ENCODE peak calls at places on chromosomes 12 and 14, in five cellular contexts. E is fibroblast of the aortic adventitia; H is BJ; D is mammary epithelial cell; N is CD4-positive, alpha-beta T cell. O is an unnamed sample.

GRCh38 chr12:108479364-108480070 is 35.6 kb upstream of the FICD start:
- DNase-seq in E (no peak), H (no peak), D (no peak), N (no peak), O (no peak)

GRCh38 chr14:21536395-21537087 is 10.4 kb upstream of the SALL2 start:
- DNase-seq in E (no peak), H (no peak), D (no peak), N (no peak), O (no peak)

GRCh38 chr12:123531091-123531490 is 2.4 kb downstream of the RILPL1 start:
- DNase-seq in E (no peak), H (no peak), D (no peak), N (no peak), O (no peak)

GRCh38 chr14:103401223-103402214 is 16.3 kb downstream of the MARK3 start:
- DNase-seq in E (peak), H (peak), D (peak), N (no peak), O (no peak)

GRCh38 chr14:101026341-101026740 is 122.8 kb upstream of the RTL1 start:
- DNase-seq in E (no peak), H (no peak), D (no peak), N (no peak), O (no peak)

GRCh38 chr14:81172881-81173280 is 47.9 kb downstream of the GTF2A1 start:
- DNase-seq in E (no peak), H (no peak), D (no peak), N (no peak), O (no peak)

GRCh38 chr14:39342768-39343167 is 89.5 kb downstream of the FBXO33 start:
- DNase-seq in E (no peak), H (no peak), D (peak), N (no peak), O (no peak)

GRCh38 chr14:100732766-100733100 is 6.0 kb downstream of the DLK1 start:
- DNase-seq in E (no peak), H (no peak), D (no peak), N (no peak), O (peak)

GRCh38 chr12:54934419-54934818 is 50.1 kb downstream of the TESPA1 start:
- DNase-seq in E (no peak), H (no peak), D (no peak), N (no peak), O (no peak)

GRCh38 chr12:65318186-65318685 is 39.8 kb downstream of the MSRB3 start:
- DNase-seq in E (no peak), H (no peak), D (no peak), N (no peak), O (no peak)

GRCh38 chr14:24188251-24189058 is at the start of gene IPO4:
- DNase-seq in E (peak), H (peak), D (peak), N (peak), O (peak)

GRCh38 chr12:58648151-58648550 is 272.2 kb downstream of the LRIG3 start:
- DNase-seq in E (no peak), H (no peak), D (no peak), N (no peak), O (no peak)

GRCh38 chr14:81296263-81296923 is 75.6 kb upstream of the GTF2A1 start:
- DNase-seq in E (no peak), H (no peak), D (no peak), N (no peak), O (no peak)

GRCh38 chr14:58639842-58640484 is 2.2 kb downstream of the DACT1 start:
- DNase-seq in E (peak), H (peak), D (peak), N (no peak), O (no peak)

GRCh38 chr14:31572955-31573354 is 11.8 kb downstream of the NUBPL start:
- DNase-seq in E (no peak), H (no peak), D (no peak), N (no peak), O (no peak)

GRCh38 chr14:68124885-68125731 is 305.5 kb downstream of the RAD51B start:
- DNase-seq in E (peak), H (no peak), D (peak), N (no peak), O (no peak)

GRCh38 chr12:96375841-96376249 is 24.4 kb downstream of the CDK17 start:
- DNase-seq in E (peak), H (no peak), D (no peak), N (no peak), O (no peak)

GRCh38 chr14:45094275-45094674 is 10.4 kb downstream of the PRPF39 start:
- DNase-seq in E (no peak), H (no peak), D (no peak), N (no peak), O (no peak)

GRCh38 chr14:90642239-90642717 is 174.0 kb downstream of the TTC7B start:
- DNase-seq in E (no peak), H (no peak), D (no peak), N (no peak), O (no peak)

GRCh38 chr14:32710351-32711102 is 228.2 kb upstream of the NPAS3 start:
- DNase-seq in E (peak), H (no peak), D (no peak), N (no peak), O (no peak)

DNA sequence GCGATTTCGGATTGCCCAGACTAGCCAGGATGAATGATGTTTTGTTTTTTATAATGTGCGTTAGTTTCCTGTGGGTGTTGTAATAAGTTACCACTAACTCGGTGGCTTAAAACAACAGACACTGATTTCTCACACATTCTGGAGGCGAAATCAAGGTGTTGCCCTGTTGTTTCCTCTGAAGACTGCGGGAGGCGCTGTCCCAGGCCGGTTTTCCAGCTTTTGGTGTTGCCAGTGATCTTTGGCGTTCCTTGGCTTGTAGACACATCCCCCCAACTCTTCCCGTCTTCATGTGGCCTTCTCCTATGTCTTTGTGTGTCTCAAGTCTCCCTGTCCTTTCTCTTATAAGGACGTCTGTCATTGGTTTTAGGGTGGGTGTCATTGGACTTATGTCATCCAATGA is 267.7 kb downstream of the AACS start:
- DNase-seq in E (no peak), H (no peak), D (no peak), N (no peak), O (no peak)
- TF ChIP-seq CTCF in E (no peak), H (no peak), D (no peak), N (no peak), O (no peak)

GRCh38 chr14:75426332-75427125 is 1.3 kb upstream of the JDP2 start:
- DNase-seq in E (no peak), H (no peak), D (no peak), N (no peak), O (no peak)

GRCh38 chr14:75427126-75427481 is 718 bp upstream of the JDP2 start:
- DNase-seq in E (no peak), H (no peak), D (no peak), N (no peak), O (no peak)

GRCh38 chr14:75428230-75429104 is 645 bp downstream of the JDP2 start:
- DNase-seq in E (peak), H (no peak), D (peak), N (no peak), O (peak)

GRCh38 chr14:75429562-75429961 is 1.7 kb downstream of the JDP2 start:
- DNase-seq in E (no peak), H (no peak), D (no peak), N (no peak), O (no peak)

DNA sequence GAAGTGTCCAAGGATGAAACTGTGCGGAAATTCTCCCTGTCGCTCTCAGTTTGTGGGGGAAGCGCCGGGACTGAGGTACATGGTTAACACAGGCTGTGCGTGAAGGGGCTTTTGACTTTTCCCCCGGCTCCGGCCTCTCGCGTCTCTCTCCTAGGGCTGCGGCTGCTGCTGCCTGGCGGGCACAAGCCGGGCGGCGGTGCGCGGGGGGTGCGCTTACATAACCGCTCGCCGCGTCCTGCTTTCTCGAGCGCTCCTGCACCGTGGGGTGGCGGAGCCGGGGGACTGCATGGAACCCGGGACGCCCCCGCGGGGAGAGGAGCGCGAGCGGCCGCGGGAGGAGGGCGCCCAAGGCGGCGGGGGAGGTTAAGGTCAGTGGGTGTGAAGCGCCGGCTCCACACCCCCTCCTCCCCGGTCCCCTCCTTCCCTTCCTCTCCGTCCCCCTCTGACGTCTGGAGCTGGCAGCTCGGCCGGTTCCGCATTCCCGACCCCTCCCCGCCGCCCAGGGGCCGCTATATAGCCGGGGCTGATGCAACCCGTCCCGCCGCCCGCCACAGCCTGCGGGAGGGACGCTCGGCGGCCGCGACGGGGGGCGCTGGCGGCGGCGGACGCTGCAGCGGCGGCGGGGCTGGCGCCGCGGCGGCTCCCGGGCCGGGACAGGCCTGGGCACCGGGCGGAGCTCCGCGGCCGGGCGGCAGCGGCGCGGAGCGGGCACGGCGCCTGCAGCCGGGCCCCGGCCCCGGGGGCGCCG is at the start of gene JDP2:
- DNase-seq in E (peak), H (no peak), D (peak), N (peak), O (peak)
- TF ChIP-seq CTCF in E (no peak), H (peak), D (no peak), N (no peak), O (no peak)

DNA sequence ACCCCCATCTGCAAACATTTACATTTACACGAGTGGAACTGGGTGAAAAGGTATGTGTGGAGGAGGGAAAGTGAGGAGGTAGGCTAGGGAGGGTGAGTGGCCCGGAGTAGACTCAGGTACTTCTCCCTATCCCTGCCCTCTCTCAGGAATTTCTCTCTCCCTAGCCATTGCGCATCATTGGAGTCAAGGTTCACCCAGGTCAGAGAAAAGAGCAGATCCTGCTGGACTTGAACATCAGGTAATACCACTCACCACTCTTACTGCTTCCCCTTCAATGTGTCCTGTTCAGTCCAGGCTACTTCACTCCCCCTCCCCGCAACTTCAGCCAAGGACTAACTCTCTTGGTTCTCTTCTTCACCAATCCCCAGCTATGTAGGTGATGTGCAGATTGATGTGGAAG is 2.8 kb downstream of the ESYT1 start:
- DNase-seq in E (no peak), H (no peak), D (no peak), N (no peak), O (no peak)
- TF ChIP-seq CTCF in E (no peak), H (no peak), D (no peak), N (no peak), O (no peak)

DNA sequence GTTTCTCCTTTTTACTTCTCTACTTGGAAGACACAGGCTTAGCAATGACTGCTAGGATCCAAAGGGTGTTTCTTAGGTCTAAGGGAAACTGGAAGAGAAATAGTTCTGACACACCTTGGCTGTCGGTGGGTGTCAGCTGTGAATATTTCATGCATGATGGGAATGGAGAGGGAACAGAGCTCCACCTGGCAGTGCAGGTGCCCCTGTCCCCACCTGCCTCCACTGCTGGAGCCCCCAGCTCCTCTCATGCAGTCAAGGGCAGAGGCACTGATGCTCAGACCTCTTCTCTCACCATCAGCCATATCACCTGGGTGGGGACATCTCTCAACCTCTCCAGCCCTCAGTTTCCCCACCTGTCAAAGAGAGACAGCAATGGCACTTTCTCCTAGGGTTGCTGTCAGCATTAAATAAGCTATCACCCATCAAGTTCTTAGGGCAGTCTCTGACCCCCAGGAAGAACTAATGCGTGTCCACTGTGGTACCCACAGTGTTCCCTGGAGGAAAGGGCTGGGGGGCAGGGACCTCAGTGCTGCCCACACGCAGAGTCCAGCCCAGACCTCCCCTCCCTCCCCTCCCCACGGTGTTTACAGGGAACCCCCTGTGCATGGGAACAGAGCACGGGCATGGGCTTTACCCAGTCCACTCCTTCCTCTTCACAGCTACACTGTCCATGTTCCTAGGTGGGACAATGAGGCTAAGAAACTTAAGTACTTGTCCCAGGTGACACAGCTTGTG is 69.1 kb downstream of the C14orf132 start:
- DNase-seq in E (no peak), H (no peak), D (no peak), N (peak), O (no peak)
- TF ChIP-seq CTCF in E (no peak), H (no peak), D (no peak), N (no peak), O (no peak)

GRCh38 chr12:49998453-49998852 is 25.7 kb downstream of the AQP6 start:
- DNase-seq in E (no peak), H (no peak), D (no peak), N (no peak), O (no peak)
- TF ChIP-seq CTCF in E (no peak), H (no peak), D (no peak), N (no peak), O (no peak)

DNA sequence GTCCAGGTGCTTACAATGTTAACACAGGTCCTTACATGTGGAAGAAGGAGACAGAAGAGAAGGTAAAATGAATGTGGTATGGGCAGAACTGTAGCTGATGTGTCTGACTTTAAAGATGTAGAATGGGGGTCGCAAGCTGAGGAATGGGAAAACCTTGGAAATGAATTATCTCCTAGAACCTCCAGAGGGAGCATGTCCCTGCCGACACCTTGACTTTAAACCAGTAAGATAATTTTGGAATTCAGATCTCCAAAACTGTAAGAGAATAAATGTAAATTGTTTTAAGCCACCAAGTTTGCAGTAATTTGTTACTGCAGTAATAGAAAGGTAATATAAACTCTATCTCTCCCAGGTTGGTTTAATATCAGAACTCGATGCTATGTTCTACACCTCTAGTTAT is 80.1 kb upstream of the ALG10 start:
- DNase-seq in E (no peak), H (no peak), D (no peak), N (no peak), O (no peak)
- TF ChIP-seq CTCF in E (no peak), H (no peak), D (peak), N (no peak), O (peak)

GRCh38 chr14:34081576-34082136 is 130.8 kb upstream of the EGLN3 start:
- DNase-seq in E (peak), H (no peak), D (peak), N (no peak), O (no peak)
- TF ChIP-seq CTCF in E (no peak), H (no peak), D (no peak), N (no peak), O (no peak)

GRCh38 chr14:93337143-93337753 is 4.4 kb upstream of the BTBD7 start:
- DNase-seq in E (no peak), H (no peak), D (no peak), N (no peak), O (no peak)
- TF ChIP-seq CTCF in E (no peak), H (no peak), D (no peak), N (no peak), O (no peak)

GRCh38 chr12:80709811-80710726 is 2.6 kb downstream of the MYF6 start:
- DNase-seq in E (no peak), H (no peak), D (no peak), N (no peak), O (no peak)
- TF ChIP-seq CTCF in E (peak), H (no peak), D (peak), N (no peak), O (peak)